ENCODE peak calls at places on chromosomes 7 and 10, in ten cellular contexts. One of them, this sample, is unnamed.

GRCh38 chr7:105367458-105367857 is 21.3 kb downstream of the SRPK2 start:
- DNase-seq in right lobe of liver: no peak
- DNase-seq in esophagus squamous epithelium: no peak
- DNase-seq in sigmoid colon: no peak
- DNase-seq in heart left ventricle: no peak
- DNase-seq in NB4: no peak
- DNase-seq in ovary: no peak
- DNase-seq in suprapubic skin: no peak
- DNase-seq in IMR-90: no peak
- DNase-seq in prostate gland: no peak
- DNase-seq in this sample: no peak

GRCh38 chr10:123614888-123615287 is 51.3 kb upstream of the GPR26 start:
- DNase-seq in sigmoid colon: no peak
- DNase-seq in right lobe of liver: peak; percentile 64
- DNase-seq in prostate gland: peak; percentile 50
- DNase-seq in suprapubic skin: no peak
- DNase-seq in heart left ventricle: peak; percentile 67
- DNase-seq in NB4: peak; percentile 53
- DNase-seq in ovary: no peak
- DNase-seq in esophagus squamous epithelium: no peak
- DNase-seq in IMR-90: peak; percentile 7
- DNase-seq in this sample: peak; percentile 19

GRCh38 chr10:44053391-44053790 is 331.5 kb downstream of the CXCL12 start:
- DNase-seq in ovary: no peak
- DNase-seq in right lobe of liver: no peak
- DNase-seq in sigmoid colon: no peak
- DNase-seq in heart left ventricle: no peak
- DNase-seq in NB4: no peak
- DNase-seq in suprapubic skin: no peak
- DNase-seq in esophagus squamous epithelium: no peak
- DNase-seq in prostate gland: no peak
- DNase-seq in IMR-90: no peak
- DNase-seq in this sample: no peak

GRCh38 chr10:73909716-73910115 is 1.2 kb upstream of the PLAU start:
- DNase-seq in sigmoid colon: no peak
- DNase-seq in prostate gland: no peak
- DNase-seq in IMR-90: no peak
- DNase-seq in ovary: no peak
- DNase-seq in NB4: no peak
- DNase-seq in right lobe of liver: no peak
- DNase-seq in suprapubic skin: no peak
- DNase-seq in esophagus squamous epithelium: no peak
- DNase-seq in heart left ventricle: no peak
- DNase-seq in this sample: no peak

GRCh38 chr10:132799856-132800255 is 13.9 kb upstream of the NKX6-2 start:
- DNase-seq in NB4: no peak
- DNase-seq in suprapubic skin: no peak
- DNase-seq in IMR-90: no peak
- DNase-seq in ovary: no peak
- DNase-seq in right lobe of liver: no peak
- DNase-seq in heart left ventricle: no peak
- DNase-seq in prostate gland: no peak
- DNase-seq in sigmoid colon: peak; percentile 52
- DNase-seq in esophagus squamous epithelium: no peak
- DNase-seq in this sample: no peak

GRCh38 chr10:132549416-132549815 is 11.8 kb downstream of the INPP5A start:
- DNase-seq in prostate gland: no peak
- DNase-seq in heart left ventricle: peak; percentile 63
- DNase-seq in sigmoid colon: no peak
- DNase-seq in esophagus squamous epithelium: no peak
- DNase-seq in IMR-90: no peak
- DNase-seq in right lobe of liver: no peak
- DNase-seq in suprapubic skin: peak; percentile 47
- DNase-seq in NB4: peak; percentile 12
- DNase-seq in ovary: no peak
- DNase-seq in this sample: no peak

GRCh38 chr7:1934756-1935155 is 264.7 kb downstream of the ELFN1 start:
- DNase-seq in ovary: no peak
- DNase-seq in NB4: no peak
- DNase-seq in prostate gland: no peak
- DNase-seq in right lobe of liver: no peak
- DNase-seq in IMR-90: no peak
- DNase-seq in heart left ventricle: no peak
- DNase-seq in esophagus squamous epithelium: no peak
- DNase-seq in sigmoid colon: no peak
- DNase-seq in suprapubic skin: no peak
- DNase-seq in this sample: no peak

GRCh38 chr10:71225291-71226058 is 13.1 kb downstream of the UNC5B start:
- DNase-seq in heart left ventricle: peak; percentile 40
- DNase-seq in ovary: no peak
- DNase-seq in suprapubic skin: no peak
- DNase-seq in right lobe of liver: no peak
- DNase-seq in sigmoid colon: peak; percentile 50
- DNase-seq in IMR-90: no peak
- DNase-seq in NB4: no peak
- DNase-seq in prostate gland: no peak
- DNase-seq in esophagus squamous epithelium: no peak
- DNase-seq in this sample: no peak

GRCh38 chr10:100568937-100569336 is 33.2 kb downstream of the HIF1AN start:
- DNase-seq in esophagus squamous epithelium: no peak
- DNase-seq in NB4: no peak
- DNase-seq in sigmoid colon: no peak
- DNase-seq in right lobe of liver: no peak
- DNase-seq in prostate gland: no peak
- DNase-seq in suprapubic skin: no peak
- DNase-seq in heart left ventricle: no peak
- DNase-seq in ovary: no peak
- DNase-seq in IMR-90: no peak
- DNase-seq in this sample: peak; percentile 17

GRCh38 chr10:99341248-99341647 is 12.1 kb downstream of the CNNM1 start:
- DNase-seq in NB4: no peak
- DNase-seq in esophagus squamous epithelium: no peak
- DNase-seq in right lobe of liver: no peak
- DNase-seq in suprapubic skin: no peak
- DNase-seq in ovary: no peak
- DNase-seq in sigmoid colon: no peak
- DNase-seq in IMR-90: no peak
- DNase-seq in heart left ventricle: no peak
- DNase-seq in prostate gland: no peak
- DNase-seq in this sample: no peak

GRCh38 chr10:119257894-119258293 is 50.5 kb downstream of the GRK5 start:
- DNase-seq in heart left ventricle: no peak
- DNase-seq in NB4: no peak
- DNase-seq in esophagus squamous epithelium: no peak
- DNase-seq in ovary: no peak
- DNase-seq in right lobe of liver: no peak
- DNase-seq in prostate gland: no peak
- DNase-seq in sigmoid colon: no peak
- DNase-seq in suprapubic skin: no peak
- DNase-seq in IMR-90: peak; percentile 26
- DNase-seq in this sample: no peak

GRCh38 chr7:510782-511281 is 8.8 kb downstream of the PDGFA start:
- DNase-seq in sigmoid colon: peak; percentile 57
- DNase-seq in heart left ventricle: peak; percentile 52
- DNase-seq in IMR-90: no peak
- DNase-seq in NB4: no peak
- DNase-seq in prostate gland: no peak
- DNase-seq in esophagus squamous epithelium: no peak
- DNase-seq in ovary: no peak
- DNase-seq in right lobe of liver: peak; percentile 46
- DNase-seq in suprapubic skin: no peak
- DNase-seq in this sample: no peak

GRCh38 chr7:73359746-73360375 is 31.9 kb downstream of the FKBP6 start:
- DNase-seq in esophagus squamous epithelium: no peak
- DNase-seq in ovary: no peak
- DNase-seq in IMR-90: no peak
- DNase-seq in suprapubic skin: no peak
- DNase-seq in heart left ventricle: no peak
- DNase-seq in sigmoid colon: no peak
- DNase-seq in prostate gland: no peak
- DNase-seq in NB4: no peak
- DNase-seq in right lobe of liver: no peak
- DNase-seq in this sample: no peak

GRCh38 chr7:73356176-73356575 is 28.2 kb downstream of the FKBP6 start:
- DNase-seq in heart left ventricle: no peak
- DNase-seq in esophagus squamous epithelium: no peak
- DNase-seq in sigmoid colon: no peak
- DNase-seq in suprapubic skin: no peak
- DNase-seq in NB4: no peak
- DNase-seq in ovary: no peak
- DNase-seq in IMR-90: no peak
- DNase-seq in prostate gland: no peak
- DNase-seq in right lobe of liver: no peak
- DNase-seq in this sample: no peak

GRCh38 chr7:73361340-73361739 is 33.4 kb downstream of the FKBP6 start:
- DNase-seq in ovary: no peak
- DNase-seq in right lobe of liver: no peak
- DNase-seq in esophagus squamous epithelium: no peak
- DNase-seq in sigmoid colon: no peak
- DNase-seq in prostate gland: no peak
- DNase-seq in heart left ventricle: no peak
- DNase-seq in IMR-90: no peak
- DNase-seq in suprapubic skin: no peak
- DNase-seq in NB4: peak; percentile 42
- DNase-seq in this sample: no peak

GRCh38 chr7:73359306-73359705 is 31.3 kb downstream of the FKBP6 start:
- DNase-seq in NB4: no peak
- DNase-seq in heart left ventricle: no peak
- DNase-seq in prostate gland: no peak
- DNase-seq in right lobe of liver: no peak
- DNase-seq in esophagus squamous epithelium: no peak
- DNase-seq in IMR-90: no peak
- DNase-seq in suprapubic skin: no peak
- DNase-seq in ovary: no peak
- DNase-seq in sigmoid colon: no peak
- DNase-seq in this sample: no peak

DNA sequence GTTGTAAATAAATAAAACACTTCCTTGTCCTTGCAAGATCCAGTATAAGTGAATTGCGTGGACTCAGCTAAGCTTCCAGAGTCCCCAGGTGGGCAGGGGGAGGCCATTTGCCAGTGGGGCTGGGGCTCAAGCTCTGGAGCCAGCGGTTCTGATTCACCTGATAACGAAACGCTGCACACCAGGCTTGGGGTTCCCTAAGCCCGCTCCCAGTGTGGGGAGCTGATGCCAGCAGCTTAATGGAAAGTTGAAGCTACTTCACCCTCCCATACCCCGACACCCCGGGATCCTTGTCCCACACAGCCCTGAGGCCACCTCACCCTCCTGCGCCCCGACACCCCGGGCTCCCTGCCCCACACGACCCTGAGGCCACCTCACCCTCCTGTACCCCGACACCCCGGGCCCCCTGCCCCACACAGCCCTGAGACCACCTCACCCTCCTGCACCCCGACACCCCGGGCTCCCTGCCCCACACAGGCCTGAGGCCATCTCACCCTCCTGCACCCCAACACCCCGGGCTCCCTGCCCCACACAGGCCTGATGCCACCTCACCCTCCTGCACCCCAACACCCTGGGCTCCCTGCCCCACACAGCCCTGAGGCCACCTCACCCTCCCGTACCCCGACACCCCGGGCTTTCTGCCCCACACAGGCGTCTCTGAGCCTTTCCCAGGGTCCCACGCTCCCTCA is 30.8 kb downstream of the FKBP6 start:
- DNase-seq in sigmoid colon: no peak
- DNase-seq in esophagus squamous epithelium: no peak
- DNase-seq in heart left ventricle: no peak
- DNase-seq in right lobe of liver: no peak
- DNase-seq in prostate gland: no peak
- DNase-seq in ovary: no peak
- DNase-seq in NB4: no peak
- DNase-seq in suprapubic skin: no peak
- DNase-seq in IMR-90: no peak
- DNase-seq in this sample: no peak
- TF ChIP-seq POLR2A in sigmoid colon: no peak
- TF ChIP-seq POLR2A in esophagus squamous epithelium: no peak
- TF ChIP-seq POLR2A in heart left ventricle: no peak
- TF ChIP-seq POLR2A in right lobe of liver: no peak
- TF ChIP-seq POLR2A in prostate gland: no peak
- TF ChIP-seq POLR2A in ovary: no peak
- TF ChIP-seq POLR2A in NB4: no peak
- TF ChIP-seq POLR2A in suprapubic skin: no peak
- TF ChIP-seq POLR2A in IMR-90: no peak
- TF ChIP-seq POLR2A in this sample: no peak

GRCh38 chr7:5363729-5364128 is 59.9 kb downstream of the TNRC18 start:
- DNase-seq in IMR-90: no peak
- DNase-seq in ovary: no peak
- DNase-seq in heart left ventricle: no peak
- DNase-seq in prostate gland: no peak
- DNase-seq in NB4: no peak
- DNase-seq in sigmoid colon: no peak
- DNase-seq in suprapubic skin: no peak
- DNase-seq in esophagus squamous epithelium: no peak
- DNase-seq in right lobe of liver: no peak
- DNase-seq in this sample: no peak
- TF ChIP-seq CTCF in IMR-90: no peak
- TF ChIP-seq CTCF in ovary: no peak
- TF ChIP-seq CTCF in heart left ventricle: no peak
- TF ChIP-seq CTCF in prostate gland: no peak
- TF ChIP-seq CTCF in NB4: no peak
- TF ChIP-seq CTCF in sigmoid colon: no peak
- TF ChIP-seq CTCF in suprapubic skin: no peak
- TF ChIP-seq CTCF in esophagus squamous epithelium: no peak
- TF ChIP-seq CTCF in right lobe of liver: no peak
- TF ChIP-seq CTCF in this sample: no peak

GRCh38 chr10:103696411-103697145 is 158.8 kb downstream of the SH3PXD2A start:
- DNase-seq in suprapubic skin: no peak
- DNase-seq in heart left ventricle: peak; percentile 81
- DNase-seq in ovary: no peak
- DNase-seq in IMR-90: peak; percentile 92
- DNase-seq in prostate gland: no peak
- DNase-seq in esophagus squamous epithelium: no peak
- DNase-seq in NB4: peak; percentile 89
- DNase-seq in right lobe of liver: no peak
- DNase-seq in sigmoid colon: peak; percentile 87
- DNase-seq in this sample: no peak
- TF ChIP-seq POLR2A in suprapubic skin: no peak
- TF ChIP-seq POLR2A in heart left ventricle: no peak
- TF ChIP-seq POLR2A in ovary: no peak
- TF ChIP-seq POLR2A in IMR-90: peak; percentile 28
- TF ChIP-seq POLR2A in prostate gland: no peak
- TF ChIP-seq POLR2A in esophagus squamous epithelium: no peak
- TF ChIP-seq POLR2A in NB4: no peak
- TF ChIP-seq POLR2A in right lobe of liver: no peak
- TF ChIP-seq POLR2A in sigmoid colon: no peak
- TF ChIP-seq POLR2A in this sample: no peak

DNA sequence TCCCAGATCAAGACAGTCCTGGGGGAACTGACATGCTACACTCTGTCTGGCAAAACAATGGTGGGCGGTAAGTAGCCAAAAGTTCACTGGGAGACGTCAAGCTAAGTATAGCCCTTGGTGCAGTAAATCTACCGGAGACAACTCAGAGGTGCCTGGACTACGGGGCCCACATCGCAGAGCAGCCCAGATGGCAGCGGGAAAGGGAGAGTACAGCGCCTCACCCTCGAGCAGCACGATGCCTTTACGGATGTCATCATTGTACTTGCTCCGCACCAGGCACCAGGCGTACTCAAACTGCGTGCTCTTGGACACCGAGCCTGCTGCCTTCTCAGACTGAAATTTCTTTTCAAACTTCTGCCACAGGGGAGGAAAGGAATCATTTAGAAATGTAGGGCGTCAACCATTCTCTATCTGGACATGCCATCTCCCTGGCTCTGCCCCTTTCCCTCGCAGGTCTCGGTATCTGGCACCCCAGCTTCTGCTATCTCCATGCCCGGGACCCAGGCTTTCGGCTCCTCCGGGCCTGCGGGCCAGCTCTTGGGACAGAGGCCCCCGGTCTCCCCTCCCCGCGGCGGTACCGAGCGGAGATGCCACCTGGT is 996 bp downstream of the FIS1 start:
- DNase-seq in heart left ventricle: peak; percentile 92
- DNase-seq in right lobe of liver: no peak
- DNase-seq in suprapubic skin: no peak
- DNase-seq in esophagus squamous epithelium: no peak
- DNase-seq in IMR-90: no peak
- DNase-seq in ovary: no peak
- DNase-seq in NB4: no peak
- DNase-seq in sigmoid colon: no peak
- DNase-seq in prostate gland: no peak
- DNase-seq in this sample: no peak
- TF ChIP-seq CTCF in heart left ventricle: peak; percentile 86
- TF ChIP-seq CTCF in right lobe of liver: no peak
- TF ChIP-seq CTCF in suprapubic skin: no peak
- TF ChIP-seq CTCF in esophagus squamous epithelium: no peak
- TF ChIP-seq CTCF in IMR-90: peak; percentile 83
- TF ChIP-seq CTCF in ovary: peak; percentile 80
- TF ChIP-seq CTCF in NB4: no peak
- TF ChIP-seq CTCF in sigmoid colon: no peak
- TF ChIP-seq CTCF in prostate gland: no peak
- TF ChIP-seq CTCF in this sample: peak; percentile 73